ENCODE peak calls at places on chromosomes 5 and 9, in eight cellular contexts. One of them, this sample, is unnamed.

GRCh38 chr5:32916648-32917047 is 205.5 kb downstream of the NPR3 start:
- DNase-seq in stimulated activated CD4-positive, alpha-beta T cell treated with anti-CD3 and anti-CD28 coated beads, Interleukin-2, amount 100 ng/mL, for 4 hours: no peak
- DNase-seq in activated effector memory CD4-positive, alpha-beta T cell treated with anti-CD3 and anti-CD28 coated beads, Interleukin-2, amount 50 U/mL, for 16 hours: no peak
- DNase-seq in HTR-8/SVneo: peak; percentile 31
- DNase-seq in left colon: peak; percentile 12
- DNase-seq in left cardiac atrium: no peak
- DNase-seq in ovary: no peak
- DNase-seq in NCI-H1417: no peak
- DNase-seq in this sample: no peak

GRCh38 chr5:134893748-134894505 is 11.0 kb upstream of the PCBD2 start:
- DNase-seq in stimulated activated CD4-positive, alpha-beta T cell treated with anti-CD3 and anti-CD28 coated beads, Interleukin-2, amount 100 ng/mL, for 4 hours: no peak
- DNase-seq in activated effector memory CD4-positive, alpha-beta T cell treated with anti-CD3 and anti-CD28 coated beads, Interleukin-2, amount 50 U/mL, for 16 hours: no peak
- DNase-seq in HTR-8/SVneo: no peak
- DNase-seq in left colon: no peak
- DNase-seq in left cardiac atrium: no peak
- DNase-seq in ovary: no peak
- DNase-seq in NCI-H1417: no peak
- DNase-seq in this sample: no peak

GRCh38 chr9:85377751-85378289 is 363.9 kb downstream of the AGTPBP1 start:
- DNase-seq in stimulated activated CD4-positive, alpha-beta T cell treated with anti-CD3 and anti-CD28 coated beads, Interleukin-2, amount 100 ng/mL, for 4 hours: no peak
- DNase-seq in activated effector memory CD4-positive, alpha-beta T cell treated with anti-CD3 and anti-CD28 coated beads, Interleukin-2, amount 50 U/mL, for 16 hours: no peak
- DNase-seq in HTR-8/SVneo: no peak
- DNase-seq in left colon: no peak
- DNase-seq in left cardiac atrium: no peak
- DNase-seq in ovary: no peak
- DNase-seq in NCI-H1417: no peak
- DNase-seq in this sample: no peak

GRCh38 chr5:154487541-154487940 is 9.5 kb upstream of the HAND1 start:
- DNase-seq in stimulated activated CD4-positive, alpha-beta T cell treated with anti-CD3 and anti-CD28 coated beads, Interleukin-2, amount 100 ng/mL, for 4 hours: no peak
- DNase-seq in activated effector memory CD4-positive, alpha-beta T cell treated with anti-CD3 and anti-CD28 coated beads, Interleukin-2, amount 50 U/mL, for 16 hours: peak; percentile 71
- DNase-seq in HTR-8/SVneo: no peak
- DNase-seq in left colon: no peak
- DNase-seq in left cardiac atrium: no peak
- DNase-seq in ovary: no peak
- DNase-seq in NCI-H1417: no peak
- DNase-seq in this sample: no peak

GRCh38 chr5:113520429-113520828 is 6.9 kb downstream of the YTHDC2 start:
- DNase-seq in stimulated activated CD4-positive, alpha-beta T cell treated with anti-CD3 and anti-CD28 coated beads, Interleukin-2, amount 100 ng/mL, for 4 hours: no peak
- DNase-seq in activated effector memory CD4-positive, alpha-beta T cell treated with anti-CD3 and anti-CD28 coated beads, Interleukin-2, amount 50 U/mL, for 16 hours: no peak
- DNase-seq in HTR-8/SVneo: no peak
- DNase-seq in left colon: no peak
- DNase-seq in left cardiac atrium: no peak
- DNase-seq in ovary: no peak
- DNase-seq in NCI-H1417: no peak
- DNase-seq in this sample: no peak

GRCh38 chr5:134463176-134463720 is 51.6 kb upstream of the CDKN2AIPNL start:
- DNase-seq in stimulated activated CD4-positive, alpha-beta T cell treated with anti-CD3 and anti-CD28 coated beads, Interleukin-2, amount 100 ng/mL, for 4 hours: no peak
- DNase-seq in activated effector memory CD4-positive, alpha-beta T cell treated with anti-CD3 and anti-CD28 coated beads, Interleukin-2, amount 50 U/mL, for 16 hours: peak; percentile 34
- DNase-seq in HTR-8/SVneo: no peak
- DNase-seq in left colon: no peak
- DNase-seq in left cardiac atrium: no peak
- DNase-seq in ovary: no peak
- DNase-seq in NCI-H1417: no peak
- DNase-seq in this sample: no peak

GRCh38 chr5:6188344-6188743 is 190.0 kb downstream of the MED10 start:
- DNase-seq in stimulated activated CD4-positive, alpha-beta T cell treated with anti-CD3 and anti-CD28 coated beads, Interleukin-2, amount 100 ng/mL, for 4 hours: no peak
- DNase-seq in activated effector memory CD4-positive, alpha-beta T cell treated with anti-CD3 and anti-CD28 coated beads, Interleukin-2, amount 50 U/mL, for 16 hours: no peak
- DNase-seq in HTR-8/SVneo: no peak
- DNase-seq in left colon: no peak
- DNase-seq in left cardiac atrium: no peak
- DNase-seq in ovary: no peak
- DNase-seq in NCI-H1417: peak; percentile 48
- DNase-seq in this sample: no peak

GRCh38 chr9:133355881-133356357 is 368 bp downstream of the SURF1 start:
- DNase-seq in stimulated activated CD4-positive, alpha-beta T cell treated with anti-CD3 and anti-CD28 coated beads, Interleukin-2, amount 100 ng/mL, for 4 hours: no peak
- DNase-seq in activated effector memory CD4-positive, alpha-beta T cell treated with anti-CD3 and anti-CD28 coated beads, Interleukin-2, amount 50 U/mL, for 16 hours: no peak
- DNase-seq in HTR-8/SVneo: no peak
- DNase-seq in left colon: no peak
- DNase-seq in left cardiac atrium: no peak
- DNase-seq in ovary: no peak
- DNase-seq in NCI-H1417: no peak
- DNase-seq in this sample: no peak

GRCh38 chr9:33787839-33788238 is 7.5 kb upstream of the PRSS3 start:
- DNase-seq in stimulated activated CD4-positive, alpha-beta T cell treated with anti-CD3 and anti-CD28 coated beads, Interleukin-2, amount 100 ng/mL, for 4 hours: no peak
- DNase-seq in activated effector memory CD4-positive, alpha-beta T cell treated with anti-CD3 and anti-CD28 coated beads, Interleukin-2, amount 50 U/mL, for 16 hours: no peak
- DNase-seq in HTR-8/SVneo: no peak
- DNase-seq in left colon: no peak
- DNase-seq in left cardiac atrium: no peak
- DNase-seq in ovary: no peak
- DNase-seq in NCI-H1417: no peak
- DNase-seq in this sample: peak; percentile 44

GRCh38 chr5:110735545-110735944 is 3.3 kb upstream of the SLC25A46 start:
- DNase-seq in stimulated activated CD4-positive, alpha-beta T cell treated with anti-CD3 and anti-CD28 coated beads, Interleukin-2, amount 100 ng/mL, for 4 hours: no peak
- DNase-seq in activated effector memory CD4-positive, alpha-beta T cell treated with anti-CD3 and anti-CD28 coated beads, Interleukin-2, amount 50 U/mL, for 16 hours: no peak
- DNase-seq in HTR-8/SVneo: no peak
- DNase-seq in left colon: no peak
- DNase-seq in left cardiac atrium: no peak
- DNase-seq in ovary: no peak
- DNase-seq in NCI-H1417: no peak
- DNase-seq in this sample: no peak

GRCh38 chr9:99030082-99030481 is 74.8 kb upstream of the TGFBR1 start:
- DNase-seq in stimulated activated CD4-positive, alpha-beta T cell treated with anti-CD3 and anti-CD28 coated beads, Interleukin-2, amount 100 ng/mL, for 4 hours: no peak
- DNase-seq in activated effector memory CD4-positive, alpha-beta T cell treated with anti-CD3 and anti-CD28 coated beads, Interleukin-2, amount 50 U/mL, for 16 hours: no peak
- DNase-seq in HTR-8/SVneo: peak; percentile 28
- DNase-seq in left colon: no peak
- DNase-seq in left cardiac atrium: no peak
- DNase-seq in ovary: no peak
- DNase-seq in NCI-H1417: no peak
- DNase-seq in this sample: no peak

GRCh38 chr5:139808481-139809330 is 13.1 kb downstream of the PSD2 start:
- DNase-seq in stimulated activated CD4-positive, alpha-beta T cell treated with anti-CD3 and anti-CD28 coated beads, Interleukin-2, amount 100 ng/mL, for 4 hours: no peak
- DNase-seq in activated effector memory CD4-positive, alpha-beta T cell treated with anti-CD3 and anti-CD28 coated beads, Interleukin-2, amount 50 U/mL, for 16 hours: no peak
- DNase-seq in HTR-8/SVneo: no peak
- DNase-seq in left colon: peak; percentile 30
- DNase-seq in left cardiac atrium: peak; percentile 33
- DNase-seq in ovary: peak; percentile 26
- DNase-seq in NCI-H1417: no peak
- DNase-seq in this sample: peak; percentile 52

GRCh38 chr5:15715966-15716365 is 216.0 kb downstream of the FBXL7 start:
- DNase-seq in stimulated activated CD4-positive, alpha-beta T cell treated with anti-CD3 and anti-CD28 coated beads, Interleukin-2, amount 100 ng/mL, for 4 hours: no peak
- DNase-seq in activated effector memory CD4-positive, alpha-beta T cell treated with anti-CD3 and anti-CD28 coated beads, Interleukin-2, amount 50 U/mL, for 16 hours: no peak
- DNase-seq in HTR-8/SVneo: no peak
- DNase-seq in left colon: no peak
- DNase-seq in left cardiac atrium: no peak
- DNase-seq in ovary: no peak
- DNase-seq in NCI-H1417: no peak
- DNase-seq in this sample: no peak